ENCODE peak calls at places on chromosomes 2 and 18, in eight cellular contexts. D, M, N, Y, L, V, P and K are unnamed samples. For H3K9me3, the result is how much of the 10 kb centered on the place peaks cover.

GRCh38 chr18:24930974-24931373 is 421.0 kb downstream of the ZNF521 start:
- DNase-seq in D (peak), M (no peak), N (no peak), Y (no peak), L (no peak), V (no peak), P (no peak), K (no peak)

GRCh38 chr2:16271231-16271896 is 331.0 kb downstream of the MYCN start:
- DNase-seq in D (no peak), M (no peak), N (no peak), Y (no peak), L (no peak), V (no peak), P (no peak), K (no peak)

GRCh38 chr2:19848029-19848750 is 53.6 kb downstream of the TTC32 start:
- DNase-seq in D (no peak), M (no peak), N (peak), Y (no peak), L (peak), V (no peak), P (no peak), K (no peak)

GRCh38 chr2:43075906-43076585 is 150.4 kb downstream of the ZFP36L2 start:
- DNase-seq in D (no peak), M (no peak), N (no peak), Y (no peak), L (no peak), V (no peak), P (no peak), K (peak)

GRCh38 chr18:3230401-3231334 is 10.9 kb upstream of the MYOM1 start:
- DNase-seq in D (no peak), M (no peak), N (no peak), Y (no peak), L (no peak), V (peak), P (no peak), K (no peak)

GRCh38 chr18:60466671-60467070 is 94.1 kb upstream of the MC4R start:
- DNase-seq in D (no peak), M (no peak), N (no peak), Y (no peak), L (no peak), V (no peak), P (no peak), K (no peak)

GRCh38 chr2:74516070-74516633 is 1.9 kb downstream of the TLX2 start:
- DNase-seq in D (peak), M (no peak), N (no peak), Y (peak), L (no peak), V (no peak), P (no peak), K (peak)

GRCh38 chr2:8588831-8589191 is 93.0 kb upstream of the ID2 start:
- DNase-seq in D (no peak), M (no peak), N (no peak), Y (no peak), L (no peak), V (no peak), P (no peak), K (peak)

GRCh38 chr2:217902281-217903141 is 100.3 kb downstream of the TNS1 start:
- DNase-seq in D (peak), M (no peak), N (peak), Y (peak), L (no peak), V (peak), P (no peak), K (peak)

GRCh38 chr2:8461341-8461740 is 220.5 kb upstream of the ID2 start:
- DNase-seq in D (peak), M (no peak), N (no peak), Y (peak), L (no peak), V (no peak), P (no peak), K (no peak)

GRCh38 chr2:56202722-56203121 is 18.9 kb downstream of the CCDC85A start:
- DNase-seq in D (no peak), M (no peak), N (no peak), Y (no peak), L (no peak), V (no peak), P (no peak), K (no peak)

GRCh38 chr2:143787674-143788073 is 658.5 kb downstream of the ARHGAP15 start:
- DNase-seq in D (no peak), M (no peak), N (no peak), Y (no peak), L (no peak), V (no peak), P (no peak), K (no peak)

GRCh38 chr2:176699660-176700059 is 430.4 kb downstream of the MTX2 start:
- DNase-seq in D (no peak), M (no peak), N (no peak), Y (no peak), L (no peak), V (no peak), P (no peak), K (no peak)

GRCh38 chr2:100321181-100321880 is 970 bp downstream of the LONRF2 start:
- DNase-seq in D (peak), M (no peak), N (no peak), Y (no peak), L (no peak), V (peak), P (peak), K (peak)

GRCh38 chr2:96895709-96896651 is 26.1 kb upstream of the SEMA4C start:
- DNase-seq in D (no peak), M (no peak), N (no peak), Y (no peak), L (no peak), V (peak), P (no peak), K (no peak)

GRCh38 chr18:47550611-47551010 is 299.2 kb upstream of the SKOR2 start:
- DNase-seq in D (no peak), M (no peak), N (no peak), Y (no peak), L (peak), V (no peak), P (no peak), K (no peak)

GRCh38 chr2:27717070-27717453 is 53.4 kb downstream of the SLC4A1AP start:
- DNase-seq in D (no peak), M (no peak), N (no peak), Y (no peak), L (peak), V (no peak), P (no peak), K (no peak)

GRCh38 chr18:74905245-74905644 is 303.7 kb downstream of the PTGR3 start:
- DNase-seq in D (no peak), M (no peak), N (no peak), Y (peak), L (no peak), V (no peak), P (no peak), K (no peak)

GRCh38 chr2:36941867-36942266 is 24.5 kb downstream of the STRN start:
- DNase-seq in D (no peak), M (no peak), N (no peak), Y (no peak), L (no peak), V (no peak), P (no peak), K (no peak)

DNA sequence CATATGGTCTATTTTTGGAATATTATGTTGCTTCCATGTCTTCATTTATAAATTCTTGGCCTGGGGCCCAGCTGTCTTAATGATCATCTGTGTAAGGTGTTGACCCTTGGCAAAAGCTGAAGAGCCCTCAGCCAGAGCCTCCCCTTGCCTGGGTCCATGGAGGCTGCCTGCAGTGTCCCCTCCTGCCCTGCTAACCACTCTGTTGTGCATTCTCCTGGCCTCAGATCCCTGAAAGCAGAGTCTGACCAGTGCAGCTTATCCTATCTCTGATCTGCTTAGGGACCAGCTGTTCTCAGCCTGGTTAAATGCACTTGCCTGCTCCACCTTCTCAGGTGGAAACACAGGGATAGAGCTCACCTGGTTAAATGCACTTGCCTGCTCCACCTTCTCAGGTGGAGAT is 226.1 kb upstream of the APCDD1 start:
- DNase-seq in D (no peak), M (no peak), N (peak), Y (no peak), L (no peak), V (no peak), P (no peak), K (no peak)
- H3K9me3 ChIP-seq in D (under half), M (under half), N (under half), Y (under half), L (under half), V (under half), P (under half), K (under half)

DNA sequence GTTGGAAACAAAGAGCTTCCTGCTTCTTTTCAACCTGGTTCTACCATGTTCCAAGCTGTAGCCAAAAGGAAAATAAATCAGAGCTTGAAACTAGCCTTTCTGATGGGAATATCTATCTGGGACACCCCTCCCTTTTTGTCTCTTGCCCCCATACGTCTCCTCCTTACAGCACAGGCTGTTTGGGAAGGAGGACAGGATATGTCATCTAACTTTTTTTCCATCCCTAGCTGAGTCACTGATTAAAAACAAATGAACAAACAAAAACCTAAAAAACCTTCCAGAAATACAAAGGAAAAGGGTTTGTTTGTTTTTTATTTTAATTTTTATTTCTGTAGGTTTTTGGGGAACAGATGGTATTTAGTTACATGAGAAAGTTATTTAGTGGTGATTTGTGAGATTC is 151.6 kb downstream of the FAM210A start:
- DNase-seq in D (no peak), M (no peak), N (no peak), Y (no peak), L (no peak), V (no peak), P (no peak), K (no peak)
- TF ChIP-seq POLR2AphosphoS5 in D (no peak), M (no peak), N (no peak), Y (no peak), L (no peak), V (no peak), P (no peak), K (no peak)

DNA sequence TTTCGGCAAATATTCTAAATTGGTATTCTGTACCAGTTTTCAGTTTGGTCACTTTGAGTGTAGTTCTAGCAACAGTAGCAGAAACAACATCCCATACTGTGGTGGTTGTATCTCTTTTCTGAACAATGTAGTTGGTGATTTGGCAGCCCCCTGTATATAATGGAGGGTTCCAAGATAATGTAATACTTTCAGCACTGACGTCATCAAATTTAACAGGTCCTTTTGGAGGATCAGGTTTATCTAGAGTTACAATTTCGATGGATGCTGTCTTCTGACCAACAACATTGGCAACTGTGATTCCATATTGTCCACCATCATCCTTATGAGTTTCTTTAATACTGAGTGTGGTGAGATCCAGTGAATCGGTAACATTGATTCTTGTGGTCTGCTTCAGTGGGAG is 88.0 kb downstream of the PLEKHA3 start:
- DNase-seq in D (no peak), M (no peak), N (no peak), Y (no peak), L (no peak), V (no peak), P (no peak), K (no peak)
- H3K9me3 ChIP-seq in D (under half), M (under half), N (under half), Y (under half), L (under half), V (under half), P (under half), K (half or more)

GRCh38 chr18:49849331-49850217 is 36.2 kb upstream of the ACAA2 start:
- DNase-seq in D (peak), M (no peak), N (no peak), Y (no peak), L (peak), V (peak), P (no peak), K (no peak)
- TF ChIP-seq POLR2AphosphoS5 in D (no peak), M (no peak), N (no peak), Y (no peak), L (no peak), V (no peak), P (no peak), K (no peak)

DNA sequence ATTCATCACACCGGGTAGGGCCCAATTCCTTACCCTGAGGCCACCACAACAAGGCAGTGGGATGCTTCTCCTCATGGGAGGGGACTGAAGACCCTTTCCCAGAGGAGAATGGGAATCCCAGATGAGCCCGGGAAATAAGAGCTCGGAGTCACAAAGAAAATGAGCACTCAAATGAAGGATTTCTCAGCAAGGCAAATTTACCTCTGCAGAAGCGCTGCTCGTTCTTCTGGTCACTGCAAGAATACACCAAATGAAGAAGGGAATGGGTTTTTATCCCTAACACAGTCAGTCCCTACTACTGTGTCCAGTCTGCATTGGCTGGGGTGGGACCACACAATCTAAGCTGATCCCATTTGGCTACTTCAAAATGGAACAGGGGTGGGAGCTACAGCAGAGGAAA is 35.7 kb upstream of the TRAPPC8 start:
- DNase-seq in D (no peak), M (no peak), N (no peak), Y (no peak), L (no peak), V (no peak), P (no peak), K (no peak)
- H3K9me3 ChIP-seq in D (under half), M (under half), N (under half), Y (under half), L (under half), V (under half), P (under half), K (under half)

GRCh38 chr18:55390898-55391297 is 197.1 kb downstream of the TCF4 start:
- DNase-seq in D (no peak), M (no peak), N (no peak), Y (no peak), L (no peak), V (no peak), P (no peak), K (no peak)
- TF ChIP-seq POLR2AphosphoS5 in D (no peak), M (no peak), N (no peak), Y (no peak), L (no peak), V (no peak), P (no peak), K (no peak)

GRCh38 chr2:83615491-83615890 is 843.6 kb downstream of the SUCLG1 start:
- DNase-seq in D (no peak), M (no peak), N (no peak), Y (no peak), L (no peak), V (no peak), P (no peak), K (no peak)

GRCh38 chr2:83613178-83613577 is 845.9 kb downstream of the SUCLG1 start:
- DNase-seq in D (no peak), M (no peak), N (no peak), Y (no peak), L (no peak), V (no peak), P (no peak), K (no peak)
- H3K9me3 ChIP-seq in D (under half), M (under half), N (under half), Y (under half), L (under half), V (under half), P (under half), K (under half)

GRCh38 chr2:32947076-32947483 is 327 bp downstream of the LTBP1 start:
- DNase-seq in D (no peak), M (no peak), N (peak), Y (no peak), L (no peak), V (peak), P (no peak), K (peak)

GRCh38 chr2:32945286-32945685 is 1.5 kb upstream of the LTBP1 start:
- DNase-seq in D (no peak), M (no peak), N (no peak), Y (no peak), L (no peak), V (no peak), P (no peak), K (no peak)

GRCh38 chr2:32947484-32948143 is 861 bp downstream of the LTBP1 start:
- DNase-seq in D (peak), M (no peak), N (peak), Y (peak), L (no peak), V (peak), P (no peak), K (peak)

GRCh38 chr2:32948266-32948665 is 1.5 kb downstream of the LTBP1 start:
- DNase-seq in D (no peak), M (no peak), N (no peak), Y (no peak), L (no peak), V (no peak), P (no peak), K (no peak)

DNA sequence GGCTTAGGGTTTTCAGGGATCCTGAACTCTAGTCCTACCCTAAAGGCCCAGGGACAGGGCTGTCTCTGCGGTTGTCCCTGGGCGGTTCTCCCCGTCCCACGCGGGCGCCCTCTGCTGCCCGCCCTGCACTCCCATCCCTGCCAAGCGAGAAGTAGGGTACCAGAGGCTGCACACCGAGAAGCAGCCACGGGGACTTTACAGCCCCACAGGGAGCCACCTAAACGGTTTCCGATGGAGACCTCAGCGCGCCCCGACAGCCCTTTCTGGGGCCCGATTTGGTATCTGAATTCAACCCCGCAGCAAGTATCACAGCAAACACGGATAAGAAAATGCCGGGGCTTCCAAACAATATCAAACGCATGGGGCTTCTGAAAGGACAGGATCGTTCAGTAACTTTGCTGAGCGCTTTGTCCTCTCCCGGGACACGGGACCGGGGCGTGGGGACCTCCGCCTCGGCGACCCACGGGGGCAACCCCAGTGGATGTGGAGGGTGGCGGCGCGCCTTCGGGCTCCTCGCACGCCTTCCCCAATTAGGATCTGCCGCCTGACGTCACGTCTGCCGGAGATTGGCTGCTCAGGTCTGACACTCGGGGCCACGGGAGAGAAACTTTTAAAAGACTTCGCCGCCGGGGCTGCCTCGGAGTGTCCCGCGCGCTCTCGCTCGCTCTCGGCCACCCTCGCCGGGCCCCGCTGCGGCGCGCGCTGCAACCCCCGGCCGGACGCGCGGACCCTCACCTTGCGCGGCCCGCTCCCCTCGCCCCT is at the start of gene LTBP1:
- DNase-seq in D (peak), M (no peak), N (peak), Y (peak), L (no peak), V (peak), P (peak), K (peak)
- TF ChIP-seq POLR2AphosphoS5 in D (no peak), M (no peak), N (peak), Y (peak), L (no peak), V (no peak), P (no peak), K (peak)

DNA sequence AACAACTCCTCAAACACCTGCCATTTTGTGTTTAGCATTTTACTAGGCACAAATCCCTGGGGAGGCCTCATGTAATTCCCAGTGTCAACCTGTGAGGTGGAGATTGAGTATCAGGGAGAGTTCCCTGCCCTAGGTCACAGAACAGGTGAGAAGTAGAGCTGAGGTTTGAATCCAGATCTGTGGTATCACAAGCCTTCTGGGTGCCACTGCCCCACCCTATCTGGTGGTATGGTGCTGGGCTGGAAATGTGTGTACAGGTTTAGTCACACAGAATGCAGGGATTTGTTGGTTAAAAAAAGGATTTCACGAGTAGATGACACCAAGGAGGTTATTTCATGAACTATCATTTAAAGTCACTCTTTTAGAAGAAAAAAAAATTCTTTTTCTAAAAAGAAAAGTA is 35.7 kb upstream of the PKDCC start:
- DNase-seq in D (no peak), M (no peak), N (no peak), Y (no peak), L (no peak), V (no peak), P (no peak), K (no peak)
- H3K9me3 ChIP-seq in D (under half), M (under half), N (under half), Y (under half), L (under half), V (under half), P (under half), K (under half)